ENCODE peak calls at places on chromosomes 5 and 9, in seven cellular contexts. One of them, this sample, is unnamed.

GRCh38 chr5:103177543-103177942 is 57.4 kb downstream of the PPIP5K2 start:
- DNase-seq in aorta: no peak
- DNase-seq in HCT116: no peak
- DNase-seq in tibial artery: no peak
- DNase-seq in A549: no peak
- DNase-seq in brain microvascular endothelial cell: no peak
- DNase-seq in foreskin fibroblast: no peak
- DNase-seq in this sample: no peak

GRCh38 chr5:43674536-43674935 is 71.6 kb downstream of the NNT start:
- DNase-seq in aorta: no peak
- DNase-seq in HCT116: no peak
- DNase-seq in tibial artery: no peak
- DNase-seq in A549: no peak
- DNase-seq in brain microvascular endothelial cell: no peak
- DNase-seq in foreskin fibroblast: peak; percentile 26
- DNase-seq in this sample: no peak

GRCh38 chr5:125002727-125003598 is 256.5 kb upstream of the ZNF608 start:
- DNase-seq in aorta: no peak
- DNase-seq in HCT116: no peak
- DNase-seq in tibial artery: no peak
- DNase-seq in A549: no peak
- DNase-seq in brain microvascular endothelial cell: no peak
- DNase-seq in foreskin fibroblast: peak; percentile 21
- DNase-seq in this sample: no peak

GRCh38 chr9:128231638-128232568 is 28.7 kb downstream of the DNM1 start:
- DNase-seq in aorta: peak; percentile 63
- DNase-seq in HCT116: no peak
- DNase-seq in tibial artery: peak; percentile 89
- DNase-seq in A549: no peak
- DNase-seq in brain microvascular endothelial cell: no peak
- DNase-seq in foreskin fibroblast: peak; percentile 64
- DNase-seq in this sample: no peak

GRCh38 chr9:116475201-116475600 is 211.9 kb upstream of the TRIM32 start:
- DNase-seq in aorta: no peak
- DNase-seq in HCT116: no peak
- DNase-seq in tibial artery: no peak
- DNase-seq in A549: no peak
- DNase-seq in brain microvascular endothelial cell: peak; percentile 51
- DNase-seq in foreskin fibroblast: peak; percentile 80
- DNase-seq in this sample: no peak

GRCh38 chr9:133506653-133507038 is 18.1 kb downstream of the MYMK start:
- DNase-seq in aorta: peak; percentile 81
- DNase-seq in HCT116: no peak
- DNase-seq in tibial artery: peak; percentile 87
- DNase-seq in A549: no peak
- DNase-seq in brain microvascular endothelial cell: peak; percentile 19
- DNase-seq in foreskin fibroblast: peak; percentile 63
- DNase-seq in this sample: peak; percentile 89

GRCh38 chr9:70962761-70963445 is 158.5 kb downstream of the TRPM3 start:
- DNase-seq in aorta: no peak
- DNase-seq in HCT116: no peak
- DNase-seq in tibial artery: no peak
- DNase-seq in A549: no peak
- DNase-seq in brain microvascular endothelial cell: peak; percentile 40
- DNase-seq in foreskin fibroblast: peak; percentile 27
- DNase-seq in this sample: no peak

GRCh38 chr5:133109655-133110483 is 58.1 kb downstream of the HSPA4 start:
- DNase-seq in aorta: no peak
- DNase-seq in HCT116: no peak
- DNase-seq in tibial artery: peak; percentile 77
- DNase-seq in A549: no peak
- DNase-seq in brain microvascular endothelial cell: no peak
- DNase-seq in foreskin fibroblast: peak; percentile 24
- DNase-seq in this sample: no peak

GRCh38 chr9:14399736-14400657 is 86.1 kb upstream of the NFIB start:
- DNase-seq in aorta: no peak
- DNase-seq in HCT116: no peak
- DNase-seq in tibial artery: no peak
- DNase-seq in A549: no peak
- DNase-seq in brain microvascular endothelial cell: no peak
- DNase-seq in foreskin fibroblast: no peak
- DNase-seq in this sample: no peak

GRCh38 chr9:16729656-16730055 is 140.8 kb downstream of the BNC2 start:
- DNase-seq in aorta: no peak
- DNase-seq in HCT116: no peak
- DNase-seq in tibial artery: no peak
- DNase-seq in A549: no peak
- DNase-seq in brain microvascular endothelial cell: no peak
- DNase-seq in foreskin fibroblast: no peak
- DNase-seq in this sample: peak; percentile 61

GRCh38 chr5:55577353-55578060 is 42.7 kb upstream of the PLPP1 start:
- DNase-seq in aorta: peak; percentile 65
- DNase-seq in HCT116: no peak
- DNase-seq in tibial artery: no peak
- DNase-seq in A549: no peak
- DNase-seq in brain microvascular endothelial cell: no peak
- DNase-seq in foreskin fibroblast: no peak
- DNase-seq in this sample: no peak

GRCh38 chr9:133979124-133979920 is 12.8 kb downstream of the VAV2 start:
- DNase-seq in aorta: peak; percentile 54
- DNase-seq in HCT116: no peak
- DNase-seq in tibial artery: no peak
- DNase-seq in A549: no peak
- DNase-seq in brain microvascular endothelial cell: no peak
- DNase-seq in foreskin fibroblast: peak; percentile 66
- DNase-seq in this sample: peak; percentile 40

GRCh38 chr9:3441197-3441816 is 84.5 kb downstream of the RFX3 start:
- DNase-seq in aorta: peak; percentile 47
- DNase-seq in HCT116: peak; percentile 51
- DNase-seq in tibial artery: no peak
- DNase-seq in A549: peak; percentile 34
- DNase-seq in brain microvascular endothelial cell: peak; percentile 77
- DNase-seq in foreskin fibroblast: peak; percentile 79
- DNase-seq in this sample: peak; percentile 55

GRCh38 chr9:1598270-1598669 is 416.9 kb upstream of the SMARCA2 start:
- DNase-seq in aorta: no peak
- DNase-seq in HCT116: no peak
- DNase-seq in tibial artery: no peak
- DNase-seq in A549: no peak
- DNase-seq in brain microvascular endothelial cell: no peak
- DNase-seq in foreskin fibroblast: no peak
- DNase-seq in this sample: no peak

GRCh38 chr9:1604942-1605560 is 410.1 kb upstream of the SMARCA2 start:
- DNase-seq in aorta: no peak
- DNase-seq in HCT116: no peak
- DNase-seq in tibial artery: no peak
- DNase-seq in A549: no peak
- DNase-seq in brain microvascular endothelial cell: no peak
- DNase-seq in foreskin fibroblast: peak; percentile 21
- DNase-seq in this sample: no peak

GRCh38 chr9:1599961-1600360 is 415.2 kb upstream of the SMARCA2 start:
- DNase-seq in aorta: no peak
- DNase-seq in HCT116: no peak
- DNase-seq in tibial artery: no peak
- DNase-seq in A549: no peak
- DNase-seq in brain microvascular endothelial cell: no peak
- DNase-seq in foreskin fibroblast: no peak
- DNase-seq in this sample: no peak
- H3K4me3 ChIP-seq in aorta: no peak overlapping the region
- H3K4me3 ChIP-seq in HCT116: no peak overlapping the region
- H3K4me3 ChIP-seq in tibial artery: no peak overlapping the region
- H3K4me3 ChIP-seq in A549: no peak overlapping the region
- H3K4me3 ChIP-seq in brain microvascular endothelial cell: no peak overlapping the region
- H3K4me3 ChIP-seq in foreskin fibroblast: no peak overlapping the region
- H3K4me3 ChIP-seq in this sample: no peak overlapping the region

GRCh38 chr9:76901801-76902200 is 4.1 kb downstream of the PRUNE2 start:
- DNase-seq in aorta: no peak
- DNase-seq in HCT116: no peak
- DNase-seq in tibial artery: no peak
- DNase-seq in A549: no peak
- DNase-seq in brain microvascular endothelial cell: no peak
- DNase-seq in foreskin fibroblast: peak; percentile 23
- DNase-seq in this sample: peak; percentile 8

GRCh38 chr9:76905661-76905983 is 292 bp downstream of the PRUNE2 start:
- DNase-seq in aorta: no peak
- DNase-seq in HCT116: no peak
- DNase-seq in tibial artery: no peak
- DNase-seq in A549: no peak
- DNase-seq in brain microvascular endothelial cell: no peak
- DNase-seq in foreskin fibroblast: peak; percentile 20
- DNase-seq in this sample: no peak

GRCh38 chr9:76902395-76902794 is 3.5 kb downstream of the PRUNE2 start:
- DNase-seq in aorta: no peak
- DNase-seq in HCT116: no peak
- DNase-seq in tibial artery: no peak
- DNase-seq in A549: no peak
- DNase-seq in brain microvascular endothelial cell: no peak
- DNase-seq in foreskin fibroblast: no peak
- DNase-seq in this sample: no peak

GRCh38 chr9:76905984-76906861 is at the start of gene PRUNE2:
- DNase-seq in aorta: peak; percentile 88
- DNase-seq in HCT116: no peak
- DNase-seq in tibial artery: peak; percentile 93
- DNase-seq in A549: no peak
- DNase-seq in brain microvascular endothelial cell: peak; percentile 56
- DNase-seq in foreskin fibroblast: peak; percentile 95
- DNase-seq in this sample: peak; percentile 70

DNA sequence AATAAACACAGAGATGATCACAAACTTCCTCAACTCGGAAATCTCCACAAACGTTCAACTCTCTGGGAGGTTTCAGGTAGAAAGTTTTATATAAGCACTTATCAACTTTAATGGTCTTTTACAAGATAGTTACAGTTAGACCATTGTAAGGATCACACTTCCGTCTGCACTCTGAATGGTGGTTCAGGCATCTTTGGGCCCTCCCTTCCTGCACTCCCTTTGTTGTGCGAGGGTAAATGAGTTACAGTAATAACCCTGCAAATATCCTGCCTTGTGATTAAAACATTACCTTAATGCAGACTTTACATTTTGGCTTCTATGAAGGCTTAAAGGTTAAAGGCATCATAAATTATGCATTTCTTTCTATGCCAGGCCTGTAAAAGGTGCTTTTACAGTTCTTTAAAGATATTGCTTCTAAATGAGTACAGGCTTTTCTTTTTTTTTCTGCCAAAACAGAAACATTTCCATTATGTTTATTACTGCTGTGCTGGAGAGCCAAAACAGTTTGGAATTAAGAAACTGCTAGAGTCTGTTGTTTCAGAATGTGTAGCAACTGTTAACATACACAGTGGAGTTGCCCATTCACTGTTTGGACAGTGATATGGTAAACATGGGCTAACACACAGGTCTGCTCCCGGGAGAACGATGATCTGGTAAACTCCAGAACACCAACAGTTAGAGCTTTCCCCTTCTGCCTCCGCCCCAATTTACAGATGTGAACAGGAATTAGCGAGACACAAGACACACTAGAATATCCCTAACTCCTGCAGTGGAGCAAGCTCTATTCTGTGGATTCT is 1.1 kb downstream of the PRUNE2 start:
- DNase-seq in aorta: no peak
- DNase-seq in HCT116: no peak
- DNase-seq in tibial artery: no peak
- DNase-seq in A549: no peak
- DNase-seq in brain microvascular endothelial cell: no peak
- DNase-seq in foreskin fibroblast: peak; percentile 28
- DNase-seq in this sample: no peak
- H3K4me3 ChIP-seq in aorta: peak overlapping the region; percentile 97
- H3K4me3 ChIP-seq in HCT116: no peak overlapping the region
- H3K4me3 ChIP-seq in tibial artery: peak overlapping the region; percentile 83
- H3K4me3 ChIP-seq in A549: no peak overlapping the region
- H3K4me3 ChIP-seq in brain microvascular endothelial cell: no peak overlapping the region
- H3K4me3 ChIP-seq in foreskin fibroblast: peak overlapping the region; percentile 76
- H3K4me3 ChIP-seq in this sample: peak overlapping the region; percentile 44

GRCh38 chr5:159106193-159106568 is 6.5 kb upstream of the EBF1 start:
- DNase-seq in aorta: no peak
- DNase-seq in HCT116: no peak
- DNase-seq in tibial artery: no peak
- DNase-seq in A549: no peak
- DNase-seq in brain microvascular endothelial cell: no peak
- DNase-seq in foreskin fibroblast: no peak
- DNase-seq in this sample: no peak

GRCh38 chr5:159106569-159107282 is 7.0 kb upstream of the EBF1 start:
- DNase-seq in aorta: peak; percentile 87
- DNase-seq in HCT116: peak; percentile 33
- DNase-seq in tibial artery: peak; percentile 85
- DNase-seq in A549: peak; percentile 90
- DNase-seq in brain microvascular endothelial cell: peak; percentile 60
- DNase-seq in foreskin fibroblast: peak; percentile 90
- DNase-seq in this sample: peak; percentile 62

GRCh38 chr5:159104759-159105317 is 5.1 kb upstream of the EBF1 start:
- DNase-seq in aorta: no peak
- DNase-seq in HCT116: no peak
- DNase-seq in tibial artery: no peak
- DNase-seq in A549: no peak
- DNase-seq in brain microvascular endothelial cell: no peak
- DNase-seq in foreskin fibroblast: no peak
- DNase-seq in this sample: no peak

GRCh38 chr5:159104058-159104651 is 4.4 kb upstream of the EBF1 start:
- DNase-seq in aorta: no peak
- DNase-seq in HCT116: no peak
- DNase-seq in tibial artery: no peak
- DNase-seq in A549: peak; percentile 35
- DNase-seq in brain microvascular endothelial cell: peak; percentile 53
- DNase-seq in foreskin fibroblast: peak; percentile 63
- DNase-seq in this sample: no peak

DNA sequence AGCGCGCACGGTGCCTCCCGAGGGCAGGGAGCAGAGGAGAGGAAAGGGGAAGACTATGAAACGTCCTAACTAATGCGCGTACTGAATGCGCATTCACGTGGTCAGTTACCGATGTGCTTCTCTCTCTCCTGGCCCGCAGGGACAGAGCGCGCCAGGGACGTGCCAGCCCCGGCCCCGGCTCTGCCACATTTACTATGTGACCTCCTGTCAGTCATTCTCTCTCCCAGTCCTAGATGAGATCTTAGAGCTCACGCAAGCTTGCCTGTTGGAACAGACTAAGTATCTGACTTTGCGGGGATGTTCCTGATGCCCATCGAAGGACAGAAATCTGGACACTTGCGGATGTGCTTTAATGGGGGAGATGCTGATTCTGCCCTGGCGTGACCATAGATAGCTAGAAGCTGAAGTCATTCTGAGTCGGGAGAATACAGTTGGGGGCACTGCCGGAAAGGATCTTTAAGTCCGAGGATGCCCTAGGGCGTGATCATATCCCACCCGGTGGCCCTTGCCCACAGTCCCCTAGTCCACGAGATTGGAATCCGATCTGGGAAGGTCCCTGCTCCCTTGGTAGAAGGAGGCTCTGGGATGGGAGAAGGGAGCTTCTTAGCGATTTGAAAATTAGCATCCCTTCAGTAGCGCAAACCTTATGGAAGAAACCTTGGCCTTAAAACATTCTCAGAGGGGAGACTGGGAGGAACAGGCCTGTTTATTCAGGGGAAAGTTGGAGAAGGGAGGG is 5.8 kb upstream of the EBF1 start:
- DNase-seq in aorta: no peak
- DNase-seq in HCT116: no peak
- DNase-seq in tibial artery: no peak
- DNase-seq in A549: no peak
- DNase-seq in brain microvascular endothelial cell: no peak
- DNase-seq in foreskin fibroblast: no peak
- DNase-seq in this sample: no peak
- H3K4me3 ChIP-seq in aorta: no peak overlapping the region
- H3K4me3 ChIP-seq in HCT116: no peak overlapping the region
- H3K4me3 ChIP-seq in tibial artery: peak overlapping the region; percentile 41
- H3K4me3 ChIP-seq in A549: no peak overlapping the region
- H3K4me3 ChIP-seq in brain microvascular endothelial cell: no peak overlapping the region
- H3K4me3 ChIP-seq in foreskin fibroblast: no peak overlapping the region
- H3K4me3 ChIP-seq in this sample: no peak overlapping the region

GRCh38 chr9:21081999-21082398 is 4.3 kb upstream of the IFNB1 start:
- DNase-seq in aorta: no peak
- DNase-seq in HCT116: no peak
- DNase-seq in tibial artery: no peak
- DNase-seq in A549: no peak
- DNase-seq in brain microvascular endothelial cell: no peak
- DNase-seq in foreskin fibroblast: no peak
- DNase-seq in this sample: no peak
- H3K4me3 ChIP-seq in aorta: no peak overlapping the region
- H3K4me3 ChIP-seq in HCT116: no peak overlapping the region
- H3K4me3 ChIP-seq in tibial artery: no peak overlapping the region
- H3K4me3 ChIP-seq in A549: no peak overlapping the region
- H3K4me3 ChIP-seq in brain microvascular endothelial cell: no peak overlapping the region
- H3K4me3 ChIP-seq in foreskin fibroblast: no peak overlapping the region
- H3K4me3 ChIP-seq in this sample: no peak overlapping the region

This sample was measured in upper lobe of left lung.